ENCODE peak calls at places on chromosomes 2 and 18, in nine cellular contexts. I is right atrium auricular region, O is pancreas, F is HL-60, B is left lung, Q is NB4, M is stomach, X is A549, L is bronchial epithelial cell. K is an unnamed sample.
A peak's percentile ranks its signal among the peaks of the same experiment; 100 is the strongest.

GRCh38 chr2:153477096-153477555 is 1.4 kb downstream of the RPRM start:
- DNase-seq in I (no peak), O (no peak), F (no peak), B (peak; percentile 49), Q (no peak), M (no peak), X (no peak), L (no peak), K (no peak)

GRCh38 chr2:175080479-175080878 is 75.3 kb upstream of the CHN1 start:
- DNase-seq in I (no peak), O (no peak), F (no peak), B (no peak), Q (no peak), M (no peak), X (no peak), L (peak; percentile 15), K (no peak)

GRCh38 chr2:14303366-14304115 is 329.0 kb upstream of the LRATD1 start:
- DNase-seq in I (no peak), O (no peak), F (no peak), B (no peak), Q (no peak), M (no peak), X (no peak), L (peak; percentile 63), K (no peak)

GRCh38 chr18:7941533-7941932 is 374.4 kb downstream of the PTPRM start:
- DNase-seq in I (no peak), O (peak; percentile 89), F (no peak), B (peak; percentile 62), Q (no peak), M (peak; percentile 91), X (no peak), L (peak; percentile 94), K (peak; percentile 100)

GRCh38 chr18:46374850-46375249 is 270.7 kb downstream of the HAUS1 start:
- DNase-seq in I (no peak), O (no peak), F (no peak), B (peak; percentile 77), Q (no peak), M (peak; percentile 27), X (no peak), L (peak; percentile 9), K (no peak)

GRCh38 chr2:218879881-218880748 is 537 bp upstream of the WNT10A start:
- DNase-seq in I (no peak), O (no peak), F (no peak), B (peak; percentile 68), Q (no peak), M (peak; percentile 63), X (no peak), L (no peak), K (no peak)

GRCh38 chr2:83155826-83156225 is 1303.3 kb downstream of the SUCLG1 start:
- DNase-seq in I (no peak), O (no peak), F (no peak), B (no peak), Q (no peak), M (no peak), X (no peak), L (no peak), K (no peak)

GRCh38 chr2:25700221-25700660 is 26.9 kb upstream of the DTNB start:
- DNase-seq in I (no peak), O (no peak), F (peak; percentile 21), B (no peak), Q (peak; percentile 60), M (no peak), X (peak; percentile 55), L (peak; percentile 71), K (peak; percentile 69)

GRCh38 chr18:43886341-43886740 is 609.1 kb upstream of the SYT4 start:
- DNase-seq in I (no peak), O (no peak), F (no peak), B (no peak), Q (no peak), M (no peak), X (no peak), L (peak; percentile 10), K (no peak)

GRCh38 chr2:200747668-200748618 is 63.8 kb upstream of the BZW1 start:
- DNase-seq in I (no peak), O (no peak), F (no peak), B (no peak), Q (no peak), M (no peak), X (peak; percentile 37), L (peak; percentile 37), K (peak; percentile 96)

GRCh38 chr2:127076290-127076689 is 30.7 kb downstream of the BIN1 start:
- DNase-seq in I (no peak), O (no peak), F (no peak), B (no peak), Q (no peak), M (no peak), X (no peak), L (no peak), K (no peak)

GRCh38 chr18:2644535-2644934 is 11.0 kb upstream of the SMCHD1 start:
- DNase-seq in I (no peak), O (no peak), F (no peak), B (no peak), Q (no peak), M (no peak), X (no peak), L (no peak), K (no peak)

GRCh38 chr18:47817017-47817911 is 113.2 kb downstream of the SMAD2 start:
- DNase-seq in I (no peak), O (no peak), F (no peak), B (no peak), Q (no peak), M (no peak), X (no peak), L (no peak), K (no peak)

GRCh38 chr2:42084231-42084671 is 36.4 kb downstream of the PKDCC start:
- DNase-seq in I (no peak), O (no peak), F (no peak), B (no peak), Q (no peak), M (no peak), X (no peak), L (no peak), K (peak; percentile 42)

GRCh38 chr2:50491541-50492114 is 540.3 kb downstream of the NRXN1 start:
- DNase-seq in I (no peak), O (peak; percentile 4), F (no peak), B (no peak), Q (peak; percentile 36), M (no peak), X (peak; percentile 15), L (peak; percentile 45), K (no peak)

DNA sequence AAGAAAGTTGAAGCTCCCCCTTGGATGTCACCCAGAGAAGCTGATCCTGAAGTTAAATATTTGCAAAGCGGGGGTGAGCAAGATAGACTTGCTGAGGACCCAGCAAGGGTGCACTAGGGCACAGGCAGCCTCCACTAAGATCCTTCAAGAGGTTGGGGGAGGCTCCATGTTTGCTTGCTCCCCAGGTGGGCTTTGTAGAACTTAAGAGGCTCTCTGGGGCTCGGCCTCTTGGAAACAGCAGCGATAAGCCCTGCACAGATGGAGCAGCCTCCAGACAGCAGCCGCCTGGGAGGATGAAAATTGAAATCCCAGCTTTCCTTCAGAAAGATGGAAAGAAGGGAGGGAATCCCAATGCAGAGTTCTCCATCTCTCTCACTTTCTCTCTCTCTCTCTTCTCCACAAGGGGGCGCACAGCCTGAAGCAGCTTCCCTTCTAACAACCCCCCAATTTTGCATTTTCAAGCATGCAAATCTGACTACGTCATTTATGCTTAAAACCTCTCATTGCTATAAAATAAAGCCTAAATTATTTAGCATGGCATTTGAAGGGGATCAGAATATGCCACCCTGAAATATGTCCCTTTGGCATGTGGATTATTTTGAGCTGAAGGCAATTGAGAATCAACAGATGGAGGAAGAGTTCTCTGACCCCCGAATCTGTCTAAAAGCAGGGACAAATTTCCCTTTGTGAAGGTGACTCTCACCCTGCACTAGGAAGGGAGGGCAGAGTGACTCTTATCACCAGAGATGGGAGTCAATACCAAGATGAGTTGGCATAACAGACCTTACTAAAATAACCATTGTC is 185.7 kb upstream of the KLHL29 start:
- DNase-seq in I (no peak), O (no peak), F (no peak), B (no peak), Q (peak; percentile 18), M (no peak), X (peak; percentile 13), L (peak; percentile 6), K (no peak)
- TF ChIP-seq CTCF in I (no peak), O (no peak), F (peak; percentile 25), B (no peak), Q (peak; percentile 74), M (no peak), X (peak; percentile 80), L (peak; percentile 61), K (peak; percentile 50)

GRCh38 chr2:81894451-81894990 is 1590.0 kb upstream of the LRRTM1 start:
- DNase-seq in I (no peak), O (no peak), F (no peak), B (no peak), Q (no peak), M (no peak), X (no peak), L (peak; percentile 32), K (peak; percentile 46)

GRCh38 chr2:81901017-81901416 is 1596.5 kb upstream of the LRRTM1 start:
- DNase-seq in I (no peak), O (no peak), F (no peak), B (no peak), Q (peak; percentile 10), M (no peak), X (no peak), L (peak; percentile 12), K (no peak)

GRCh38 chr2:81895620-81896245 is 1591.2 kb upstream of the LRRTM1 start:
- DNase-seq in I (no peak), O (no peak), F (no peak), B (no peak), Q (no peak), M (no peak), X (no peak), L (no peak), K (no peak)
- H3K4me3 ChIP-seq in I (no peak overlapping the region), O (peak overlapping the region; percentile 1), F (no peak overlapping the region), B (no peak overlapping the region), Q (no peak overlapping the region), M (peak overlapping the region; percentile 4), X (no peak overlapping the region), L (no peak overlapping the region), K (no peak overlapping the region)

DNA sequence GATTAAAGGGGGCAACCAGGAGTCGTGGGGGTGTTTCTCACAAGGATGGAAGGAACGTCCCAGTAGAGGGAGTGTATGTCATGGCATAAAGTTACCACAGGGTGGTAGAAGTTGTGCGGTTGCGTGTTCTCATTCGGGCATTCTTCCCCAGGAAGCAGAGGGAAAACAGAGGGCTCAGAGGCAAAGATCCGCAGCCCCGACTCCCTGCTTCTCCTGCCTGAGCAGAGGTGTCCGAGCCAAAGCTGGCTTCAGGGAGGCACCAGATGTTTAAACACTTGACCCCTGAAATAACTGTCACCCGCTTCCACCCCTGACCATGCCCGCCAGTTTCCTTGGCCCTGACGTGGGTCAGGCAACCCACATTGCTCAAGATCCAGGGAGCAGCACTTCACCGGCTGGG is 83.7 kb downstream of the EN1 start:
- DNase-seq in I (no peak), O (no peak), F (no peak), B (no peak), Q (peak; percentile 18), M (no peak), X (peak; percentile 17), L (peak; percentile 13), K (no peak)
- TF ChIP-seq CTCF in I (no peak), O (no peak), F (no peak), B (no peak), Q (no peak), M (no peak), X (no peak), L (peak; percentile 37), K (peak; percentile 46)

DNA sequence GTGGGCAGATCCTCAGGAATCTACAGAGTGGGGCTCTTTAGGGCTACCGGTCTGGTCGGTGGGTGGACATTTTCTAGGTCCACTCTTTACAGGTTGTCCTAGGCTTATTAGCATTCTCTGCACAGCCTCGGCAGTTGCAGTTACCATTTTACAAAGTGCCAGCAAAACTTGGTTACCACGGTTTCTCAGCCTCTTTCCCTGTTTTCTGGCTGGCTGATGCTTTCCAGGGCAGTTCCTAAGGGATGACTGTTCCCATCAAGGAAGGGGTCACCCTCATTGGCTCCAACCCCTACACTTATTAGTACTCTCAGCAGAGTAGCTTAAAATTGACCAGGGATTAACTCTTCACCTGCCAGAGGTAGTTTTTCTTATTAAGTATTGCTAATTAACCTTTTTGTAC is 2.0 kb upstream of the AQP4 start:
- DNase-seq in I (no peak), O (no peak), F (no peak), B (no peak), Q (no peak), M (no peak), X (no peak), L (no peak), K (no peak)
- H3K4me3 ChIP-seq in I (no peak overlapping the region), O (no peak overlapping the region), F (no peak overlapping the region), B (no peak overlapping the region), Q (no peak overlapping the region), M (no peak overlapping the region), X (no peak overlapping the region), L (no peak overlapping the region), K (no peak overlapping the region)